ENCODE peak calls at places on chromosomes 3 and 15, in five cellular contexts. Z is thyroid gland, H is heart right ventricle, P is left ventricle myocardium inferior, D is left lung. O is an unnamed sample.

GRCh38 chr3:115760722-115761121 is 137.4 kb downstream of the GAP43 start:
- DNase-seq in Z (no peak), H (no peak), P (no peak), D (no peak), O (no peak)

GRCh38 chr3:141482250-141482937 is 4.4 kb upstream of the RASA2 start:
- DNase-seq in Z (no peak), H (no peak), P (no peak), D (no peak), O (no peak)

GRCh38 chr15:42577514-42578031 is 2.2 kb downstream of the STARD9 start:
- DNase-seq in Z (no peak), H (no peak), P (no peak), D (no peak), O (no peak)

GRCh38 chr3:189355481-189356201 is 183.9 kb downstream of the TPRG1 start:
- DNase-seq in Z (no peak), H (no peak), P (no peak), D (no peak), O (peak; percentile 55)

GRCh38 chr3:172749201-172749965 is 1.1 kb upstream of the ECT2 start:
- DNase-seq in Z (no peak), H (no peak), P (no peak), D (no peak), O (no peak)

GRCh38 chr3:171457263-171458055 is 2.7 kb downstream of the TNIK start:
- DNase-seq in Z (no peak), H (no peak), P (no peak), D (no peak), O (no peak)

GRCh38 chr3:58369876-58370275 is 37.2 kb downstream of the PXK start:
- DNase-seq in Z (no peak), H (no peak), P (no peak), D (no peak), O (no peak)

GRCh38 chr3:39186692-39187151 is 5.7 kb downstream of the XIRP1 start:
- DNase-seq in Z (no peak), H (no peak), P (no peak), D (no peak), O (no peak)

GRCh38 chr3:165669502-165669901 is 167.7 kb downstream of the BCHE start:
- DNase-seq in Z (no peak), H (no peak), P (no peak), D (no peak), O (no peak)

GRCh38 chr15:59011262-59011947 is 23.9 kb downstream of the RNF111 start:
- DNase-seq in Z (no peak), H (no peak), P (no peak), D (no peak), O (no peak)

GRCh38 chr3:71579934-71580318 is 3.6 kb downstream of the FOXP1 start:
- DNase-seq in Z (peak; percentile 49), H (no peak), P (no peak), D (no peak), O (no peak)

GRCh38 chr3:193545304-193545703 is 9.4 kb downstream of the ATP13A4 start:
- DNase-seq in Z (no peak), H (no peak), P (no peak), D (no peak), O (no peak)

GRCh38 chr3:80244390-80244789 is 476.6 kb upstream of the ROBO1 start:
- DNase-seq in Z (no peak), H (peak; percentile 8), P (no peak), D (no peak), O (no peak)

GRCh38 chr15:101396484-101397261 is 92.8 kb downstream of the PCSK6 start:
- DNase-seq in Z (no peak), H (no peak), P (no peak), D (no peak), O (peak; percentile 32)

GRCh38 chr15:63133786-63134185 is 12.1 kb downstream of the LACTB start:
- DNase-seq in Z (no peak), H (no peak), P (no peak), D (no peak), O (no peak)

GRCh38 chr3:187979543-187979942 is 174.4 kb upstream of the LPP start:
- DNase-seq in Z (no peak), H (no peak), P (no peak), D (no peak), O (no peak)

GRCh38 chr15:31387483-31388118 is 61.0 kb downstream of the KLF13 start:
- DNase-seq in Z (peak; percentile 92), H (peak; percentile 74), P (peak; percentile 76), D (no peak), O (peak; percentile 71)

GRCh38 chr3:36669763-36670162 is 94.6 kb downstream of the DCLK3 start:
- DNase-seq in Z (no peak), H (no peak), P (no peak), D (no peak), O (no peak)

GRCh38 chr3:64214002-64214696 is 11.1 kb downstream of the PRICKLE2 start:
- DNase-seq in Z (peak; percentile 65), H (peak; percentile 83), P (peak; percentile 84), D (peak; percentile 75), O (no peak)

GRCh38 chr3:169454823-169455222 is 208.7 kb downstream of the MECOM start:
- DNase-seq in Z (no peak), H (no peak), P (no peak), D (no peak), O (no peak)

GRCh38 chr15:89442671-89443307 is 53.6 kb downstream of the RHCG start:
- DNase-seq in Z (no peak), H (no peak), P (no peak), D (no peak), O (peak; percentile 12)

GRCh38 chr3:126459763-126460127 is 15.9 kb downstream of the ZXDC start:
- DNase-seq in Z (no peak), H (no peak), P (no peak), D (no peak), O (no peak)

GRCh38 chr3:190811775-190812480 is 50.6 kb downstream of the GMNC start:
- DNase-seq in Z (peak; percentile 56), H (no peak), P (no peak), D (no peak), O (no peak)

GRCh38 chr15:31268911-31269784 is 57.5 kb upstream of the KLF13 start:
- DNase-seq in Z (peak; percentile 85), H (no peak), P (no peak), D (peak; percentile 22), O (no peak)

GRCh38 chr3:61250784-61251173 is 473 bp downstream of the FHIT start:
- DNase-seq in Z (peak; percentile 37), H (no peak), P (peak; percentile 17), D (peak; percentile 50), O (no peak)

GRCh38 chr3:15206662-15207576 is 873 bp downstream of the CAPN7 start:
- DNase-seq in Z (peak; percentile 69), H (no peak), P (peak; percentile 19), D (no peak), O (no peak)

GRCh38 chr3:151351216-151351615 is 21.9 kb upstream of the P2RY13 start:
- DNase-seq in Z (no peak), H (no peak), P (no peak), D (no peak), O (no peak)

GRCh38 chr15:43893956-43894355 is 67.2 kb downstream of the WDR76 start:
- DNase-seq in Z (no peak), H (peak; percentile 41), P (peak; percentile 69), D (no peak), O (no peak)

GRCh38 chr3:188239035-188239434 is 85.1 kb downstream of the LPP start:
- DNase-seq in Z (no peak), H (no peak), P (no peak), D (no peak), O (no peak)

DNA sequence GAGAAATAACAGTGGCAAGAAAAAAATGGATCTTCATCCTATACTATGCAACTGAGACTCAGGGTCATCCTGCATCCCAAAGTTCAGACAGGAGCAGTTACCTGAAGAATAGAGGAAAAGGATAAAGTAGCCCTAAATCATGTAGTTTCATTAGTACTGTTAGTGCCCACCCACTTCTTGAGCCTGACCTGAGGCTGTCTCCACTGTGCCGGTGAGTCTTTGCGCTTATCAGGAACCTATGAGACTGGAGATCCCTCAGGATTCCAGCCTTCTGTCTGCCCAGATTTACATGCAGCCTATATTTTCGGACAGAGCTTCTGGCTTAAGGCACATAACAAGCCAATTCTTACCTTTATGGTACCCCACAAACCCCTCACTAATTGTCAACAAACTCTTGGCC is 791.6 kb downstream of the ROBO1 start:
- DNase-seq in Z (no peak), H (no peak), P (no peak), D (no peak), O (no peak)
- H3K4me1 ChIP-seq in Z (no peaks in the 10 kb centered on the region), H (no peaks in the 10 kb centered on the region), P (no peaks in the 10 kb centered on the region), D (no peaks in the 10 kb centered on the region), O (no peaks in the 10 kb centered on the region)

DNA sequence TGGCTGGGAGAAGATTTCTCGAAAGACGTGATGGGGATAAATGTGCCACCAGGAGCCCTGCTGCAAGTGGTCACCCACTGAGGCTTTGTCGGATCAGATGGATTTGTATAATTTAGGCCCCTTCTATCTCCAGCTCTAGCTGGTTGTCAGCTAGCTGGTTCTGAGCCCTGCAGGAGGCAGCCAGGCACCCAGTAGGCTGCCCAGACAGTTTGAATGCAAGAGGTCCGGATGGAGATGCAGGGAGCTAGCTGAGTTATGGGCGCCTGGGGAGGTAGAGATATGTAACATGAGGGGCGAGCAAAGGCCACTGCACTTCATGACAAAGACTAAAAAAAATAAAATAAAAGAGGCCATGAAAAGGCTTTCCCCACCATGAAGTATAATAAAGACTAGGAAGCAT is 35.1 kb upstream of the ADPGK start:
- DNase-seq in Z (no peak), H (no peak), P (no peak), D (no peak), O (no peak)
- H3K27me3 ChIP-seq in Z (no peaks in the 10 kb centered on the region), H (peaks cover 38% of the 10 kb centered on the region), P (peaks cover 81% of the 10 kb centered on the region), D (no peaks in the 10 kb centered on the region), O (no peaks in the 10 kb centered on the region)

DNA sequence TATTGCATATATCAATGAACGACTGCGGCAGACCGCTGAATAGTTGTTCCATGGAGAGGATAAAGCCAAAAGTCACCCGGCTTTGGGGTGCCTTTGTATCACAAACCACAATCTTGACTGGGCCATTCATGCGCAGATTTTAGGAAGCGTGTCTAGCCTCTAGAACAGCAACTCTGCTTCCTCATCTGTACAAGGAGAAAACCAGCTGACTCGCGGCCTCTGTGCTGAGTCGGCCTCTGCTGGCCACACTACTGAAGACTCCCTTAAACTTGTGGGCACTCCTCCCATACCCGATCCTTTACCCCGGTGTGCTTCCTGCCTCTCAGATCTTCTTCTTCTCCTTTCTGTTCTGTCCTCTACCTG is 872 bp downstream of the DLEC1 start:
- DNase-seq in Z (peak; percentile 45), H (peak; percentile 54), P (peak; percentile 64), D (peak; percentile 81), O (peak; percentile 54)
- TF ChIP-seq CTCF in Z (no peak), H (peak; percentile 54), P (peak; percentile 48), D (no peak), O (no peak)

GRCh38 chr3:30630238-30631030 is 24.0 kb downstream of the TGFBR2 start:
- DNase-seq in Z (no peak), H (no peak), P (no peak), D (no peak), O (no peak)
- H3K4me1 ChIP-seq in Z (peaks cover 7% of the 10 kb centered on the region), H (peaks cover 100% of the 10 kb centered on the region), P (peaks cover 100% of the 10 kb centered on the region), D (peaks cover 43% of the 10 kb centered on the region), O (peaks cover 99% of the 10 kb centered on the region)

DNA sequence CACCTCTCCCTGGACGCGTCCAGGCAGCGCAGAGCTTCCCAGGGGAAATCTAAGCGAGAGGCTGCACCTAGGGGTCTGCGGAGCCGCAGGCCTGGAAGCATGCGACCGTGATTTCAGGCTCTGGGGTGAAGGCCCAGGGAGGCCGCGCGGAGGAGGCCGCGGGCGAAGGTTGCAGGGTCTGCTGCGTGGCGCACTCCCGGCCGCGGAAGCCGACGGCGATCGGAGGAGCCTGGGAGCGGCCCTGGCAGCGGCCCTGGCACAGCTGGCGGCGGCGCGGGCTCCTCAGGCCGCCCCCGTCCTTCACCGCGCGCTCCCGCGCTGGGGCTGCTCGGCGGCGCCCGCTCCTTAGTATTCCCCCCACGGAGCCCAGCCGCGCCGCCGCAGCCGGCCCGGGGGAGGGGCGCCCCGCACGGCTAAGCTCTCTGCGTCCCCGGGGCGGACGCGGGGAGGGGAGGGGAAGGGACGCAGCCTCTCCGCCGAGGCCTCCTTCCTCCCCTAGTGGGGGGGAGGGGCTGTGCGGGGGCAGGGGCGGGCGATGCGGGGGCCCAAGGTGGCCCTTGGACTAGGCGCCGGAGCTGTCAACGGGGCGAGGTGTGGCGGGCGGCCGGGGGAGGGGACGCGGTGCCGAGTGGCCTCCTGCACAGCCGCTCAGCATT is 21.9 kb downstream of the EPHB3 start:
- DNase-seq in Z (no peak), H (peak; percentile 77), P (peak; percentile 71), D (no peak), O (no peak)
- H3K27me3 ChIP-seq in Z (no peaks in the 10 kb centered on the region), H (peaks cover 8% of the 10 kb centered on the region), P (peaks cover 9% of the 10 kb centered on the region), D (peaks cover 24% of the 10 kb centered on the region), O (peaks cover 5% of the 10 kb centered on the region)